ENCODE peak calls at places on chromosomes 4 and X, in nine cellular contexts. T is heart right ventricle; A is GM23338; X is Karpas-422; Z is endothelial cell of umbilical vein; M is A673; U is CD8-positive, alpha-beta memory T cell; O is upper lobe of left lung; Y is tibial artery. C is an unnamed sample.

GRCh38 chrX:78378476-78379115 is 51.2 kb upstream of the CYSLTR1 start:
- DNase-seq in A (no peak), O (no peak), X (no peak), Y (no peak), Z (no peak), T (no peak), U (no peak), M (peak; percentile 56), C (no peak)

GRCh38 chr4:6873792-6874461 is 35.7 kb upstream of the TBC1D14 start:
- DNase-seq in Y (peak; percentile 80), Z (peak; percentile 69), T (peak; percentile 60), U (peak; percentile 69), X (peak; percentile 92), O (no peak), M (peak; percentile 67), A (peak; percentile 81), C (no peak)

GRCh38 chrX:53481816-53482485 is 47.8 kb upstream of the HSD17B10 start:
- DNase-seq in O (no peak), T (peak; percentile 12), X (peak; percentile 87), A (peak; percentile 81), Z (peak; percentile 49), U (peak; percentile 24), Y (no peak), M (peak; percentile 74), C (no peak)

GRCh38 chr4:169225058-169225751 is 45.6 kb downstream of the SH3RF1 start:
- DNase-seq in Y (no peak), U (no peak), X (no peak), M (peak; percentile 80), T (no peak), O (no peak), Z (peak; percentile 87), A (no peak), C (no peak)

GRCh38 chr4:110510955-110511544 is 35.1 kb downstream of the ENPEP start:
- DNase-seq in U (no peak), Y (no peak), M (peak; percentile 85), Z (peak; percentile 57), O (no peak), X (peak; percentile 88), T (no peak), A (peak; percentile 78), C (no peak)

GRCh38 chr4:16227462-16227868 is 1.2 kb upstream of the TAPT1 start:
- DNase-seq in T (peak; percentile 45), O (no peak), A (peak; percentile 40), Y (peak; percentile 79), U (no peak), X (peak; percentile 53), Z (peak; percentile 50), M (peak; percentile 42), C (peak; percentile 71)

GRCh38 chrX:111322231-111322855 is 52.1 kb upstream of the CAPN6 start:
- DNase-seq in A (no peak), O (no peak), U (no peak), T (no peak), Z (no peak), X (no peak), Y (no peak), M (no peak), C (no peak)

GRCh38 chr4:168514249-168514852 is 17.5 kb downstream of the PALLD start:
- DNase-seq in U (no peak), A (peak; percentile 57), T (no peak), O (no peak), Y (no peak), X (peak; percentile 55), M (peak; percentile 67), Z (peak; percentile 65), C (no peak)

GRCh38 chr4:72567821-72568620 is 1.0 kb downstream of the ADAMTS3 start:
- DNase-seq in X (no peak), Y (peak; percentile 84), Z (peak; percentile 54), T (peak; percentile 51), M (peak; percentile 31), U (no peak), O (peak; percentile 80), A (peak; percentile 96), C (peak; percentile 85)

GRCh38 chrX:9847071-9847470 is 60.8 kb downstream of the SHROOM2 start:
- DNase-seq in X (no peak), A (no peak), T (no peak), Z (peak; percentile 60), U (no peak), Y (no peak), O (no peak), M (no peak), C (no peak)

GRCh38 chrX:55120767-55121358 is 32.0 kb downstream of the PAGE2 start:
- DNase-seq in T (no peak), X (no peak), M (no peak), O (no peak), Z (peak; percentile 6), A (no peak), Y (no peak), U (no peak), C (no peak)

GRCh38 chr4:152100378-152101201 is 339.8 kb upstream of the GATB start:
- DNase-seq in T (no peak), Z (peak; percentile 27), O (no peak), A (no peak), Y (no peak), X (no peak), U (peak; percentile 65), M (no peak), C (no peak)

GRCh38 chrX:13535371-13535770 is 34.0 kb upstream of the EGFL6 start:
- DNase-seq in O (no peak), M (no peak), A (no peak), X (no peak), Z (no peak), T (no peak), U (no peak), Y (no peak), C (no peak)

GRCh38 chr4:102826890-102827673 is at the start of gene UBE2D3:
- DNase-seq in Z (peak; percentile 92), X (peak; percentile 98), A (peak; percentile 90), M (peak; percentile 96), O (peak; percentile 97), T (peak; percentile 95), Y (peak; percentile 96), U (peak; percentile 91), C (peak; percentile 98)

GRCh38 chr4:16269742-16270522 is 43.7 kb upstream of the TAPT1 start:
- DNase-seq in O (no peak), M (no peak), Z (no peak), T (no peak), A (no peak), U (no peak), Y (no peak), X (no peak), C (no peak)

GRCh38 chrX:56975611-56976010 is 19.7 kb downstream of the SPIN3 start:
- DNase-seq in U (no peak), Y (no peak), Z (peak; percentile 9), A (no peak), O (no peak), T (no peak), X (peak; percentile 45), M (peak; percentile 28), C (no peak)

GRCh38 chr4:150713251-150713650 is 131.3 kb downstream of the MAB21L2 start:
- DNase-seq in X (no peak), A (no peak), U (no peak), O (no peak), T (no peak), M (no peak), Z (no peak), Y (no peak), C (no peak)
- H3K27ac ChIP-seq in X (no peak overlapping the region), A (no peak overlapping the region), U (no peak overlapping the region), O (no peak overlapping the region), T (no peak overlapping the region), M (no peak overlapping the region), Z (no peak overlapping the region), Y (no peak overlapping the region), C (no peak overlapping the region)

GRCh38 chr4:128519163-128519810 is 231.7 kb upstream of the PGRMC2 start:
- DNase-seq in M (no peak), Y (peak; percentile 66), T (peak; percentile 63), U (no peak), Z (peak; percentile 50), X (no peak), A (no peak), O (peak; percentile 45), C (no peak)
- H3K27ac ChIP-seq in M (no peak overlapping the region), Y (peak overlapping the region; percentile 83), T (peak overlapping the region; percentile 28), U (no peak overlapping the region), Z (peak overlapping the region; percentile 92), X (peak overlapping the region; percentile 95), A (no peak overlapping the region), O (no peak overlapping the region), C (peak overlapping the region; percentile 66)

DNA sequence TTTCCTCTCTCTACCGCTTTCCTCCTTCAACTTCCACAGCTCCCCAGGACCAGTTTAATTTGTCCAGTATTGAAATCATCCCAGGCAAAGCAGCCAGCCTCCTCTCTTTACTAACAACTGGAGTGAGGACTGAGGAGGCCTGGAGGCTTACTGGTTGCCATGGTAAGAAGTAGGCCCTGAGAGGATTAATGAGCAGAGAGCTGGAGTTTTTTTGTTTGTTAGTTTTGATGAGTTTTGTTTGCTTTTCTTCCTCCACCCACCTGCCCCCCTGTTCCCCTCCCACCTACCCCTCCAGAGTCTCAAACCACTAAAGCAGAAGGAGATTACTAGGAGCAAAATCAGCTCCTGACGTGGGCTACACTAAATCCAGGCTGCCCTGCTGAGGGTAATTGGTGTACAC is 29.4 kb upstream of the PLP1 start:
- DNase-seq in M (no peak), O (no peak), U (no peak), T (no peak), Y (no peak), X (no peak), A (no peak), Z (no peak), C (no peak)
- H3K27ac ChIP-seq in M (no peak overlapping the region), O (no peak overlapping the region), U (no peak overlapping the region), T (no peak overlapping the region), Y (no peak overlapping the region), X (no peak overlapping the region), A (no peak overlapping the region), Z (no peak overlapping the region), C (no peak overlapping the region)

GRCh38 chr4:182807346-182807745 is 109.8 kb downstream of the DCTD start:
- DNase-seq in X (no peak), T (no peak), U (no peak), M (no peak), A (peak; percentile 33), Y (no peak), O (no peak), Z (no peak), C (no peak)

GRCh38 chr4:182807841-182808548 is 109.2 kb downstream of the DCTD start:
- DNase-seq in Y (no peak), O (no peak), Z (no peak), M (no peak), A (peak; percentile 64), T (no peak), X (no peak), U (no peak), C (peak; percentile 77)

GRCh38 chr4:182804131-182804530 is 113.1 kb downstream of the DCTD start:
- DNase-seq in X (no peak), A (no peak), M (no peak), O (no peak), Z (no peak), Y (no peak), U (no peak), T (no peak), C (no peak)

GRCh38 chr4:182806259-182807252 is 110.6 kb downstream of the DCTD start:
- DNase-seq in U (peak; percentile 36), O (peak; percentile 95), Z (peak; percentile 79), Y (peak; percentile 81), T (peak; percentile 68), X (peak; percentile 66), M (peak; percentile 73), A (peak; percentile 94), C (peak; percentile 84)

DNA sequence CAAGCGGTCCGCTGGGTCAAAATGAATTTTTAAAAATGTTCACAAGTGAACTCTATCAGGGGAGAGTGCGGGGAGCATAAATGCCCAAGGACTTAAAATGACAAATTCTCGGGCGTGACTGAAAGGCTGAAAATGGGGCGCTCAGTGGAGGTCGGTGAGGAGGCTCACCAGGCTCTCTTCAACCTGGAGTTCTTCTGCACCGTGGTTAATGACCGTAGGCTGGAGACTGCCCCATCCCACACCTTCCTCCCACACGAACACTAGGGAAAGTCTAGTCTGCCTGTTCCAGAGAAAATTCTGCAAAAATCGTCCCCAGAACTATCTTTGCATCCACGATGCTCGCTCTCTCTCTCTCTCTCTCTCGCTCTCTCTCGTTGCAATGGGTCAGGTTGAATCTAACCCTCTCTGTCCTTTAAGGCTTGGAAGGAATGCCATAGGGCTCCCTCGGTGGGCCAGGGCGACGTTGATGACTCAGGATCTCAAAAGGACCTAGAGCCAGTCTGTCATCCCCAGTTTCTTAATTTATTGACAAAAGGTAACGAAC is 111.5 kb downstream of the DCTD start:
- DNase-seq in Y (no peak), A (no peak), T (no peak), Z (no peak), M (no peak), U (no peak), O (no peak), X (no peak), C (no peak)
- H3K27ac ChIP-seq in Y (no peak overlapping the region), A (no peak overlapping the region), T (no peak overlapping the region), Z (no peak overlapping the region), M (no peak overlapping the region), U (no peak overlapping the region), O (no peak overlapping the region), X (no peak overlapping the region), C (no peak overlapping the region)